ENCODE peak calls at places on chromosomes 4 and X, in seven cellular contexts. C is gastrocnemius medialis, B is A549, M is cardiac muscle cell, Y is heart left ventricle, N is left lung, W is Peyer's patch. F is an unnamed sample.

GRCh38 chr4:112708772-112709171 is 71.8 kb downstream of the LARP7 start:
- DNase-seq in M (no peak), N (no peak), B (no peak), Y (no peak), W (no peak), C (no peak), F (no peak)

GRCh38 chrX:105973387-105973739 is 65.2 kb downstream of the SERPINA7 start:
- DNase-seq in N (no peak), M (no peak), B (no peak), C (no peak), Y (no peak), W (no peak), F (no peak)

GRCh38 chr4:149914521-149915115 is 99.0 kb upstream of the IQCM start:
- DNase-seq in M (peak), Y (peak), C (no peak), N (no peak), B (peak), W (no peak), F (peak)

GRCh38 chrX:69503835-69504625 is at the start of gene NALF2:
- DNase-seq in B (peak), Y (peak), C (peak), M (peak), W (no peak), N (peak), F (peak)

GRCh38 chr4:1130318-1131186 is 17.2 kb upstream of the RNF212 start:
- DNase-seq in Y (peak), W (peak), C (peak), M (peak), B (peak), N (peak), F (peak)

GRCh38 chrX:2387614-2388239 is 113.0 kb downstream of the DHRSX start:
- DNase-seq in Y (no peak), M (peak), C (no peak), B (no peak), W (no peak), N (no peak), F (no peak)

GRCh38 chr4:126441173-126441810 is 1126.5 kb downstream of the FAT4 start:
- DNase-seq in M (no peak), B (no peak), W (no peak), C (no peak), Y (no peak), N (no peak), F (no peak)

GRCh38 chr4:136355970-136356369 is 1176.3 kb downstream of the PCDH18 start:
- DNase-seq in C (no peak), N (no peak), Y (peak), M (no peak), B (no peak), W (no peak), F (no peak)

GRCh38 chr4:156497486-156497885 is 474.1 kb downstream of the PDGFC start:
- DNase-seq in M (no peak), Y (no peak), N (no peak), W (no peak), B (no peak), C (no peak), F (no peak)

GRCh38 chr4:82718067-82718935 is 80.3 kb downstream of the SCD5 start:
- DNase-seq in Y (no peak), M (peak), B (no peak), W (no peak), C (peak), N (no peak), F (no peak)

GRCh38 chr4:11543710-11544109 is 115.0 kb upstream of the HS3ST1 start:
- DNase-seq in B (peak), W (no peak), M (peak), N (no peak), Y (no peak), C (peak), F (peak)

GRCh38 chr4:140326395-140326993 is 47.0 kb upstream of the SCOC start:
- DNase-seq in W (no peak), C (no peak), N (no peak), B (peak), M (peak), Y (peak), F (peak)

GRCh38 chrX:13252726-13253125 is 67.1 kb downstream of the ATXN3L start:
- DNase-seq in Y (no peak), M (no peak), N (no peak), B (no peak), C (no peak), W (no peak), F (no peak)

GRCh38 chrX:90026730-90027129 is 105.0 kb downstream of the TGIF2LX start:
- DNase-seq in C (no peak), M (no peak), Y (no peak), W (no peak), B (no peak), N (no peak), F (no peak)

GRCh38 chr4:82138376-82138775 is 235.4 kb downstream of the HNRNPD start:
- DNase-seq in N (no peak), M (no peak), C (no peak), Y (no peak), B (peak), W (no peak), F (peak)

GRCh38 chr4:126851391-126851790 is 781.4 kb upstream of the INTU start:
- DNase-seq in C (no peak), M (peak), Y (no peak), W (no peak), N (no peak), B (no peak), F (no peak)

GRCh38 chr4:90113881-90114457 is 13.2 kb upstream of the CCSER1 start:
- DNase-seq in B (no peak), N (no peak), W (no peak), M (no peak), C (no peak), Y (no peak), F (no peak)

GRCh38 chr4:161581262-161581661 is 582.5 kb downstream of the FSTL5 start:
- DNase-seq in W (no peak), Y (no peak), C (no peak), B (peak), M (peak), N (no peak), F (no peak)

GRCh38 chrX:20143539-20143938 is 1.9 kb upstream of the EIF1AX start:
- DNase-seq in W (no peak), Y (no peak), M (no peak), N (no peak), C (no peak), B (peak), F (no peak)

GRCh38 chrX:41605144-41605543 is 83.6 kb upstream of the GPR34 start:
- DNase-seq in Y (no peak), B (no peak), M (no peak), N (no peak), W (no peak), C (no peak), F (no peak)

GRCh38 chr4:112589207-112589606 is 47.5 kb downstream of the ZGRF1 start:
- DNase-seq in N (no peak), B (peak), W (no peak), M (peak), Y (no peak), C (no peak), F (no peak)

GRCh38 chrX:152652060-152652459 is 14.4 kb downstream of the GABRQ start:
- DNase-seq in W (no peak), N (no peak), M (no peak), Y (no peak), C (no peak), B (no peak), F (no peak)

GRCh38 chr4:83561381-83561780 is 25.5 kb downstream of the GPAT3 start:
- DNase-seq in W (no peak), C (peak), N (peak), B (peak), Y (no peak), M (peak), F (peak)

GRCh38 chrX:110442631-110443030 is 84.0 kb downstream of the RTL9 start:
- DNase-seq in B (peak), N (no peak), C (no peak), M (peak), Y (no peak), W (no peak), F (peak)

GRCh38 chrX:41419082-41419481 is 28.1 kb upstream of the NYX start:
- DNase-seq in Y (no peak), N (no peak), M (no peak), W (no peak), B (no peak), C (no peak), F (no peak)

DNA sequence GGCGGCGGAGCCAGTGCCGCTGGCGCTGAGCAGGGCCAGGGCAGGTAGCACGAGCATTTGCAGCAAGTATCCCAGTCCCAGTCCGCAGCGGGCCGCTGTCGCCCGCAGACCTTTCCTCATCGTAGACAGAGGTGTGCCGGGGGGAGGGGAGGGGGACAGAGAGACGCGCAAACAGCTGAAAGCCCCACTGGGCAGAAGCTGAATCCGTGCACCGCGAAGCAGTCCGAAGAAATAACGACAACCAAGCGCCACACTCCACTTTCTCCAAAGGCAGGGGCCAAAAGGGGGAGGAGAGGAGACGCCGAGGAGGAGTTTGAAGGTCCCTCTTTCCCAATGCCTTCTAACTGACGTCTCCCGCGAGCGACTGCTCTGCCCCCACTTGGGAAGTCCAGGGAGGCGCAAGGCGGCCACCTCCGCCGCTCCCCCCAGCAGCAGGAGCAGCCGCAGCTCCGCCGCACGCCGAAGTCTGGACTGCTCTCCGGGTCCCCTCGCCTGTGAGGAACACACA is at the start of gene UNC5C:
- DNase-seq in B (peak), M (peak), W (no peak), Y (peak), C (no peak), N (peak), F (no peak)
- H3K27ac ChIP-seq in B (peak), M (peak), W (peak), Y (peak), C (peak), N (peak), F (no peak)

DNA sequence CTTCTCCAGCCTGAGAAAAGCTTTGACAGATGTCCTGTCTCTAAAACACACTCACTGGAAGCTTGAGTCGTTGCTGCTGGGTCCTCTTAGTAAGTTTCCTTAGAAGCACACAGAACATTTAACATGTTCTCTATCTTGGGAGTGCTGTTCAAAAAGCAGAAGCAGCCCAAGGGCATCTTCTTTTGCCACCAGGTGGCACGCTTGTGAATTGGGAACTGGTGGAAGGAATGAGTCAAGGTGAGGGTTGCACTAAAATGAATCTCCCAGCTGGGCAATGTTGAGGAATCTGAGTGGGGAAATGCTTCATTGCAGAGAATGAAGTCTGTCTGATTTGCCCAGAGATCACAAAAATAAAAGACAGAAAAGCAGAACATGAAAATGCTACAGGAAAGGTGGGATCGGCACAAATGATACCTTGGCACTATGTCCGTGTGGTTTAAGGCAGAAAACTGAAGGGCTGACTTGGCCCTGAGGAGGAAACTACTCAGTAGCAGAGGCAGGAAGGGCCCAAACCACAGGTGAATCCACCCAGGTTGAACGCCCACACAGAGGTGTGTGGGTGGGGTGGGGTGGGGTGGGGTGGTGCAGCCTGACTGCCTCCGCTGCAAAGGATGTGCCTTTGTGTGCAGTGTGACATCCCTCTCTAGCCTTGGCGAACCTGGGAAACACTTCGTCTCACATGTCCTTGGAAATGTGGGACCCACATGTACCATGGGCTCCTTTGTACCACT is 26.0 kb downstream of the KIT start:
- DNase-seq in Y (no peak), C (no peak), M (peak), W (peak), N (no peak), B (peak), F (peak)
- TF ChIP-seq CTCF in Y (peak), C (no peak), M (peak), W (peak), N (peak), B (peak), F (no peak)

DNA sequence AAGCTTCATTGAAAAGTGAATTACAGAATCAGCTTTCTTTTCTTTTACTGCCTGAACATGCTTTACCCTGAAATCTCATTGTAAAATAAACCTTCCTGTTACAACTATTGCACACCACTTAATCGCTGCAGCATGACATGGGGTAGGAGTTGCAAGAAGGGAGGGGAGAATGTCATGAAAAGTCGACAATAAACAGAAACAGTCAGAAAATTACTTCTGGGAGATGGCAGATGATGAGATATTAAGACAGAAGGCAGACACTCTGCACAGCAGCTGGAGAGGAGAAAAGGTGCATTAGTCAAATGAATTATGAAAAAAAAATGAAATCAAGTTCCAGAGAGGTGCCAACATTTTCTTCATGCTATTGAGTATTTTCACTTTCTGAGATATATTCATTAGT is 287.7 kb downstream of the PCDH7 start:
- DNase-seq in M (no peak), W (no peak), C (no peak), Y (no peak), N (no peak), B (no peak), F (no peak)
- H3K27ac ChIP-seq in M (no peak), W (no peak), C (no peak), Y (no peak), N (no peak), B (no peak), F (no peak)

GRCh38 chrX:40057405-40057804 is 40.4 kb downstream of the BCOR start:
- DNase-seq in W (no peak), B (no peak), N (no peak), C (no peak), M (no peak), Y (no peak), F (no peak)
- TF ChIP-seq CTCF in W (no peak), B (no peak), N (no peak), C (no peak), M (no peak), Y (no peak), F (no peak)

DNA sequence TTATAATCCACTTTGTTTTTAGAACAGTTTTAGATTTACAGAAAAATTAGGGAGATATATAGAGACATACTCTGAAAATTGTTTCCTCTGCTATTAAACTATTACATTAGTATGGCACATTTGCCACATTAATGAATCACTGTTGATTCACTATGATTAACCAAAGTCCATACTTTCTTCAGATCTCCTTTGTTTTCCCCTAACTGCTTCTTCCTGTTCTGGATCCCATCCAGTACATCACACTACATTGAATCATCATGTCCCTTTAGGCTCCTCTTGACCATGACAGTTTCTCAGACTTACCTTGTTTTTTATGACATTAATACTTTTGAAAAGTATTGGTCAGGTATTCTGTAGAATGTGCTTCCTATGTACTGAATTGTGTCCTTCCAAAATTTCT is 109.2 kb upstream of the EDNRA start:
- DNase-seq in B (no peak), M (peak), Y (no peak), W (no peak), C (no peak), N (no peak), F (peak)
- H3K27ac ChIP-seq in B (no peak), M (no peak), Y (no peak), W (peak), C (no peak), N (no peak), F (no peak)

DNA sequence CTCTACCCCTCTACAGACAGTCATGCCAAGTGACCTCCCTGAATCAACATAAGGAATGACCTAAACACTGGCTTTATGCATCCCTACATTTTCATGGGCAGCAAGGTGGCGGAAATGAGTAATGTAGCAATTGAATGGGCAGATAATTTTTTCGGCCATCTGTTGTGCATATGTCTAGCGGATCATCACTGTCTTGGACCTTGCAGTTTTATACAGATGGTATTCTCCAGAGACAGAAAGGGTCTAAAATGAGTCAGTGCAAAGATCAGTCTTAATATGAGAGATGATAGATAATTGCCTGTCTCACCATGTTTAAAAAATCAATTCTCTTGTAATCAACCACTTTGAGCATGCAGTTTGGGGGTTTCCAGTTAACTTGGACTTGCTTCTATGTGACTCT is 177.3 kb upstream of the DKK2 start:
- DNase-seq in Y (no peak), W (no peak), C (no peak), M (no peak), B (no peak), N (no peak), F (no peak)
- TF ChIP-seq CTCF in Y (no peak), W (no peak), C (no peak), M (no peak), B (no peak), N (no peak), F (no peak)

DNA sequence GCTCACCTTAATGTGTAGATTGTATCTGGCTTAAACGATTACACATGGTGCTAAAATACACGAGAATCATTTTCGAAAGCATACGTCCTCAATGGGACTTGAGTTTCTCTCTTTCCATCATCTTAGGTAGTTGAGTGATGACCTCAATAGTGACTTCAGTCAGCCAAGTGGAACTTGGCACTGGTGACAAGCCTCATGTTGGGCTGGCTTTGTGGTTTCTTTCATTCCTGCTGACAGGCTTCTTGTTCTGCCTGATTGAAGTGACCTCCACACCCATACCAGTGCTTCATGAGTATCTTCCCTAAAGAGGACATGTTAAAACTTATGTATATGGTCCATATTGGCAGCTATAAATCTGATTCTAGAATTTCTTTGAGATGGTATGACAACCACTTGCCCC is 159.1 kb upstream of the WDR1 start:
- DNase-seq in M (no peak), W (no peak), N (no peak), C (no peak), B (no peak), Y (no peak), F (no peak)
- H3K27ac ChIP-seq in M (no peak), W (no peak), N (no peak), C (no peak), B (no peak), Y (no peak), F (no peak)

GRCh38 chr4:103493450-103494159 is 226.2 kb downstream of the TACR3 start:
- DNase-seq in B (no peak), C (no peak), Y (no peak), N (no peak), M (no peak), W (no peak), F (no peak)

GRCh38 chr4:103498161-103499070 is 221.4 kb downstream of the TACR3 start:
- DNase-seq in B (no peak), C (no peak), W (no peak), M (peak), N (no peak), Y (no peak), F (peak)

GRCh38 chr4:103496800-103497199 is 223.0 kb downstream of the TACR3 start:
- DNase-seq in B (no peak), Y (no peak), W (no peak), N (no peak), C (no peak), M (no peak), F (no peak)

GRCh38 chr4:103497692-103498091 is 222.1 kb downstream of the TACR3 start:
- DNase-seq in M (no peak), Y (no peak), C (no peak), W (no peak), B (no peak), N (no peak), F (no peak)

DNA sequence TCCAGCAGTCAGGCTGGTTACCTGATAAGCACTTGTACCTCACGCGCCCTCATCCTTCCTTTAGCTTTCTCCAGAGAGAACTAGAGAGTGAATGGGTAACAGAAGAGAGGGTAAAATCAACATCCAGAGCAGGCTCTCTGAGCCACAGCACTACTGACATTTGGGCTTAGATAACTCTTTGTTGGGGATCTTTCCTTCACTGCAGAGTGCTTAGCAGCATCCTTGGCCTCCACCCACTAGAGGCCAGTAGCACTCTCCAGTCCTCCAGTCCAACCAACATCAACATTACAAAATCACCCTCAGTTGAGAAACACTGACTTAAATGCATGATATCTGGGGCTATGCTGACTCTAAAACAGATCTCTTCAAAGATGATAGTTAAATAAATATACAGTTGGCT is 220.7 kb downstream of the TACR3 start:
- DNase-seq in W (no peak), C (no peak), M (peak), N (no peak), B (no peak), Y (no peak), F (no peak)
- TF ChIP-seq CTCF in W (no peak), C (no peak), M (peak), N (no peak), B (no peak), Y (no peak), F (no peak)

GRCh38 chrX:153782324-153782723 is 1.5 kb downstream of the SRPK3 start:
- DNase-seq in B (no peak), W (no peak), Y (no peak), C (peak), N (no peak), M (no peak), F (no peak)
- H3K27ac ChIP-seq in B (no peak), W (no peak), Y (peak), C (peak), N (no peak), M (no peak), F (no peak)

F was measured in RWPE1.